ENCODE peak calls at places on chromosomes 12 and 14, in ten cellular contexts. U is natural killer cell treated with Interleukin-12 subunit alpha and Interleukin-12 subunit beta and Interleukin-15 and Interleukin-18, amount 100 ng/mL, for 72 hours; I is activated naive CD4-positive, alpha-beta T cell treated with anti-CD3 and anti-CD28 coated beads, Interleukin-2, amount 10 ng/mL, durations not matched to agents 7 days and 5 days; Z is iPS-NIHi11; P is pancreas; X is stimulated activated CD4-positive, alpha-beta T cell treated with anti-CD3 and anti-CD28 coated beads, Interleukin-2, amount 100 ng/mL, for 24 hours; W is neural progenitor cell; N is NAMALWA; S is adipocyte; Q is renal cortical epithelial cell. D is an unnamed sample.

GRCh38 chr12:26799741-26800140 is 33.3 kb downstream of the ITPR2 start:
- DNase-seq in I (no peak), N (peak; percentile 44), W (no peak), Q (peak; percentile 62), S (no peak), P (no peak), U (no peak), Z (no peak), X (no peak), D (no peak)

GRCh38 chr12:54262403-54262925 is 17.5 kb downstream of the CBX5 start:
- DNase-seq in N (no peak), Z (no peak), U (no peak), S (peak; percentile 73), P (no peak), I (no peak), Q (peak; percentile 81), W (no peak), X (no peak), D (no peak)

GRCh38 chr12:117273091-117273490 is 82.8 kb upstream of the FBXO21 start:
- DNase-seq in U (no peak), W (no peak), S (no peak), X (no peak), I (no peak), Q (no peak), P (no peak), N (no peak), Z (no peak), D (no peak)

GRCh38 chr12:109738878-109739665 is 25.4 kb downstream of the FAM222A start:
- DNase-seq in Q (peak; percentile 83), X (no peak), P (peak; percentile 1), N (no peak), Z (no peak), W (no peak), I (peak; percentile 5), S (no peak), U (no peak), D (no peak)

GRCh38 chr12:89067436-89067835 is 284.9 kb downstream of the DUSP6 start:
- DNase-seq in P (no peak), N (no peak), Q (peak; percentile 91), X (no peak), W (no peak), S (peak; percentile 53), Z (no peak), U (no peak), I (no peak), D (no peak)

GRCh38 chr14:96095581-96096476 is 56.7 kb downstream of the C14orf132 start:
- DNase-seq in Z (peak; percentile 37), S (peak; percentile 92), W (peak; percentile 41), U (no peak), Q (peak; percentile 94), N (no peak), P (peak; percentile 18), I (no peak), X (no peak), D (no peak)

GRCh38 chr12:89160716-89161123 is 191.6 kb downstream of the DUSP6 start:
- DNase-seq in Z (no peak), Q (peak; percentile 31), N (no peak), U (no peak), W (no peak), I (peak; percentile 20), P (peak; percentile 7), S (peak; percentile 84), X (peak; percentile 60), D (no peak)

GRCh38 chr14:102325791-102326345 is 6.3 kb downstream of the ZNF839 start:
- DNase-seq in U (no peak), S (no peak), P (no peak), Q (no peak), I (no peak), X (no peak), N (no peak), W (no peak), Z (no peak), D (no peak)

GRCh38 chr12:52847335-52848102 is 1.3 kb downstream of the KRT78 start:
- DNase-seq in X (no peak), W (peak; percentile 17), Z (peak; percentile 55), S (no peak), Q (peak; percentile 50), I (no peak), U (no peak), P (no peak), N (no peak), D (no peak)

D was measured in Jurkat, Clone E6-1.